ENCODE peak calls at places on chromosomes 3 and 15, in seven cellular contexts. R is fibroblast of mammary gland, N is psoas muscle, H is NB4, W is GM06990, Y is K562, A is heart left ventricle. I is an unnamed sample.

GRCh38 chr15:50124557-50125080 is 5.6 kb upstream of the ATP8B4 start:
- DNase-seq in W (no peak), A (no peak), H (no peak), N (no peak), R (no peak), Y (no peak), I (no peak)

GRCh38 chr15:96974761-96975160 is 644.3 kb downstream of the NR2F2 start:
- DNase-seq in Y (no peak), W (no peak), N (no peak), R (peak; percentile 1), H (no peak), A (no peak), I (no peak)

GRCh38 chr15:25181290-25182097 is 226.7 kb downstream of the SNRPN start:
- DNase-seq in H (no peak), W (no peak), R (no peak), N (peak; percentile 7), Y (no peak), A (peak; percentile 15), I (peak; percentile 82)

GRCh38 chr15:76011611-76012010 is 613 bp downstream of the NRG4 start:
- DNase-seq in H (peak; percentile 32), N (no peak), R (no peak), Y (no peak), W (no peak), A (no peak), I (no peak)

GRCh38 chr15:87940763-87941162 is 315.8 kb downstream of the NTRK3 start:
- DNase-seq in W (no peak), N (no peak), R (no peak), H (no peak), Y (no peak), A (no peak), I (no peak)

GRCh38 chr3:61569856-61570255 is 8.5 kb downstream of the PTPRG start:
- DNase-seq in R (no peak), W (no peak), N (no peak), Y (no peak), A (no peak), H (no peak), I (no peak)

GRCh38 chr3:61646851-61647525 is 85.6 kb downstream of the PTPRG start:
- DNase-seq in A (no peak), Y (no peak), H (no peak), W (no peak), R (no peak), N (no peak), I (no peak)

GRCh38 chr3:123218990-123219389 is 17.2 kb downstream of the SEC22A start:
- DNase-seq in R (no peak), Y (no peak), A (no peak), W (no peak), N (no peak), H (no peak), I (no peak)

GRCh38 chr3:48709051-48709461 is 8.0 kb downstream of the IP6K2 start:
- DNase-seq in N (no peak), Y (no peak), W (no peak), R (peak; percentile 41), A (no peak), H (no peak), I (no peak)

GRCh38 chr3:119562307-119562961 is 3.0 kb upstream of the CD80 start:
- DNase-seq in W (peak; percentile 87), N (no peak), R (no peak), H (peak; percentile 68), Y (no peak), A (no peak), I (no peak)

GRCh38 chr3:123374016-123374415 is 74.9 kb downstream of the ADCY5 start:
- DNase-seq in R (no peak), W (no peak), H (no peak), Y (no peak), N (no peak), A (no peak), I (no peak)

GRCh38 chr3:35276616-35277015 is 362.7 kb upstream of the ARPP21 start:
- DNase-seq in H (no peak), W (no peak), Y (no peak), N (no peak), R (no peak), A (no peak), I (no peak)

GRCh38 chr15:47496343-47497185 is 220.7 kb upstream of the SEMA6D start:
- DNase-seq in H (no peak), W (no peak), A (no peak), N (no peak), R (peak; percentile 23), Y (no peak), I (no peak)

GRCh38 chr3:101703169-101703568 is 16.7 kb upstream of the RPL24 start:
- DNase-seq in N (no peak), A (no peak), W (no peak), H (no peak), Y (no peak), R (no peak), I (no peak)

GRCh38 chr3:178385280-178385952 is 150.8 kb upstream of the KCNMB2 start:
- DNase-seq in W (no peak), A (no peak), Y (peak; percentile 16), R (peak; percentile 58), H (peak; percentile 23), N (no peak), I (no peak)

GRCh38 chr3:58274027-58274614 is 31.9 kb upstream of the RPP14 start:
- DNase-seq in Y (no peak), R (no peak), N (no peak), W (no peak), H (no peak), A (no peak), I (no peak)

GRCh38 chr3:24485511-24485910 is 9.1 kb downstream of the THRB start:
- DNase-seq in N (no peak), A (no peak), W (no peak), Y (no peak), H (no peak), R (peak; percentile 45), I (no peak)

GRCh38 chr15:73710321-73710720 is 26.1 kb downstream of the CD276 start:
- DNase-seq in R (no peak), N (no peak), W (no peak), Y (no peak), H (no peak), A (no peak), I (no peak)

GRCh38 chr3:72520690-72521308 is 327.4 kb downstream of the SHQ1 start:
- DNase-seq in R (peak; percentile 68), A (no peak), Y (no peak), N (no peak), W (peak; percentile 39), H (no peak), I (no peak)

GRCh38 chr3:86180696-86181095 is 810.3 kb downstream of the VGLL3 start:
- DNase-seq in W (no peak), N (no peak), H (peak; percentile 4), R (no peak), A (no peak), Y (no peak), I (no peak)

GRCh38 chr3:133676336-133677118 is 14.8 kb upstream of the TOPBP1 start:
- DNase-seq in A (no peak), R (no peak), W (no peak), N (no peak), H (no peak), Y (no peak), I (no peak)

DNA sequence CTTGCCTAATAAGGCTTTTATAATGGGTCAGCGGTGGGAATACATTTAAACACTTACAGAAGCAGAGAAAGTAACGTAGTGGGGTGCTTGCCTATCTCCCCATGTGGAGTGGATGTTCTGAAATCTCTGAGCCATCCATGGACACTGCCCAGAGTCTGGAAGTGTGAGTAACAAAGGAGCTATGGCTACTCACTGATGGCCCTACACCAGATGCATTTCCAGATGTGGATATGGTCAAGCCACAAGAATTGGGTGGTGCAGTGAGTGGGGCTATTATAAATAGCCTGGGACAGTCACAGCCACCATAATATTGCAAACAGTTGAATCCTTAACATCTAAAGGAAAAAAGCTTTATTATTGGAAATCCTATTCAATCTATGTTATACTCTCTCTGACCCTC is 96.6 kb downstream of the CGNL1 start:
- DNase-seq in A (no peak), W (no peak), Y (no peak), H (no peak), R (peak; percentile 61), N (no peak), I (no peak)
- H3K4me3 ChIP-seq in A (no peak overlapping the region), W (no peak overlapping the region), Y (no peak overlapping the region), H (no peak overlapping the region), R (no peak overlapping the region), N (no peak overlapping the region), I (no peak overlapping the region)

GRCh38 chr15:82044373-82045178 is 1.2 kb downstream of the MEX3B start:
- DNase-seq in H (peak; percentile 16), N (peak; percentile 40), R (peak; percentile 52), Y (peak; percentile 48), W (peak; percentile 19), A (peak; percentile 52), I (peak; percentile 40)
- H3K4me3 ChIP-seq in H (peak overlapping the region; percentile 57), N (peak overlapping the region; percentile 91), R (peak overlapping the region; percentile 70), Y (peak overlapping the region; percentile 93), W (peak overlapping the region; percentile 79), A (peak overlapping the region; percentile 82), I (peak overlapping the region; percentile 67)

GRCh38 chr3:37924453-37924852 is 62.8 kb downstream of the CTDSPL start:
- DNase-seq in Y (no peak), N (no peak), R (no peak), A (no peak), H (no peak), W (no peak), I (peak; percentile 63)

GRCh38 chr3:37921025-37921424 is 59.3 kb downstream of the CTDSPL start:
- DNase-seq in Y (no peak), N (no peak), A (no peak), R (no peak), W (no peak), H (no peak), I (no peak)

GRCh38 chr3:37922721-37923575 is 61.3 kb downstream of the CTDSPL start:
- DNase-seq in A (no peak), R (peak; percentile 69), Y (no peak), H (peak; percentile 40), W (no peak), N (peak; percentile 36), I (peak; percentile 76)

GRCh38 chr3:37925157-37925556 is 63.5 kb downstream of the CTDSPL start:
- DNase-seq in Y (no peak), H (no peak), R (no peak), A (no peak), N (no peak), W (no peak), I (peak; percentile 76)

GRCh38 chr3:37923576-37923926 is 61.9 kb downstream of the CTDSPL start:
- DNase-seq in W (no peak), Y (no peak), N (no peak), A (no peak), H (no peak), R (no peak), I (no peak)
- H3K4me3 ChIP-seq in W (no peak overlapping the region), Y (no peak overlapping the region), N (no peak overlapping the region), A (no peak overlapping the region), H (no peak overlapping the region), R (no peak overlapping the region), I (no peak overlapping the region)

DNA sequence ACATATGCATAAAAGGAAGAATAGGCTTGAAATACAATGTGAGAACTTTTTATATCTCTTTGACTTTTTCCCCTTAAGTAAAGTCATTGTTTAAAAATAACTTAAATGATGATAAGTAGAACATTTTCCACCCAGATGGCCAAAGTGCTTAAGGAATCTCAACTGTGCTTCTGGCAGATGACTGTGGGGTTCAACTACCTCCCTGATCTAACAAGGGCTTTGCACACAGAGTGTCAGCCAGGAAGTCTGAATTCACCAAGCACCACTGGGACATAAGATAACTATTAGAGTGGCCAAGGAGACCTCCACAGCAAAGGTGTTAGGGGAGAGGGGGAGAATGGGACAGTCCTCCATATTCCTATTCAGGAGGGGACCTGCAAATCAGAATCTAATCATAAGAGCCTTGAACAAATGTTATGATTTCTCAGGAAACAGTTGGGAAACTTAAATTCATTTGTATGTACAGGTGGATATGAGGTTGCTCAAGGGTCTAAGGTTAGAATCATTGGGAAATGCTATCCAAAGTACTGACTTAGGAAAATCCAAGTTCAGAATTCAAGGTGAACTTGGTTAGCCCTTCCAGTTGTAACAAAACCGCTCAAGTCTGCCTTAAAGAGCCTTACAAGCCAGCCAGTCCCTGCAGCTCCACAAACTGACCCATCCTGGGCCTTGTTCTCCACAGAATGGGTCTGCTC is at the start of gene FETUB:
- DNase-seq in R (no peak), N (no peak), H (no peak), W (no peak), Y (no peak), A (no peak), I (no peak)
- H3K4me3 ChIP-seq in R (no peak within 1 kb of the TSS), N (no peak within 1 kb of the TSS), H (no peak within 1 kb of the TSS), W (no peak within 1 kb of the TSS), Y (no peak within 1 kb of the TSS), A (no peak within 1 kb of the TSS), I (no peak within 1 kb of the TSS)